ENCODE peak calls at places on chromosomes 4 and X, in four cellular contexts. L, U, M and S are unnamed samples.

GRCh38 chr4:38241541-38241940 is 281.3 kb downstream of the PTTG2 start:
- DNase-seq in L (no peak), U (no peak), M (no peak), S (no peak)

GRCh38 chrX:19672211-19672814 is 157.0 kb upstream of the MAP3K15 start:
- DNase-seq in L (no peak), U (no peak), M (no peak), S (no peak)

GRCh38 chr4:20305976-20306375 is 54.3 kb downstream of the SLIT2 start:
- DNase-seq in L (peak), U (peak), M (no peak), S (no peak)

GRCh38 chr4:31169851-31170250 is 449.7 kb downstream of the PCDH7 start:
- DNase-seq in L (no peak), U (no peak), M (no peak), S (no peak)

GRCh38 chr4:94228488-94229216 is 21.0 kb downstream of the SMARCAD1 start:
- DNase-seq in L (peak), U (no peak), M (no peak), S (no peak)

GRCh38 chrX:32524385-32524784 is 687.0 kb downstream of the DMD start:
- DNase-seq in L (no peak), U (no peak), M (no peak), S (no peak)

GRCh38 chrX:113473418-113473817 is 632.8 kb upstream of the AMOT start:
- DNase-seq in L (no peak), U (peak), M (no peak), S (no peak)

GRCh38 chr4:128663325-128663724 is 146.2 kb upstream of the JADE1 start:
- DNase-seq in L (no peak), U (no peak), M (no peak), S (no peak)

GRCh38 chr4:55444822-55445221 is 49.1 kb downstream of the TMEM165 start:
- DNase-seq in L (peak), U (peak), M (no peak), S (peak)

GRCh38 chr4:71069063-71069462 is 75.6 kb downstream of the DCK start:
- DNase-seq in L (no peak), U (no peak), M (no peak), S (no peak)

GRCh38 chrX:110317820-110318663 is at the start of gene AMMECR1:
- DNase-seq in L (peak), U (peak), M (peak), S (peak)

GRCh38 chrX:111035991-111036390 is 60.0 kb upstream of the PAK3 start:
- DNase-seq in L (no peak), U (no peak), M (no peak), S (no peak)

GRCh38 chrX:68369559-68369958 is 63.7 kb downstream of the OPHN1 start:
- DNase-seq in L (no peak), U (no peak), M (no peak), S (no peak)

GRCh38 chr4:98803287-98803677 is 125.7 kb downstream of the EIF4E start:
- DNase-seq in L (no peak), U (no peak), M (no peak), S (no peak)

GRCh38 chrX:97021680-97022079 is 138.0 kb downstream of the RPA4 start:
- DNase-seq in L (peak), U (no peak), M (no peak), S (peak)

GRCh38 chr4:129603241-129603931 is 507.4 kb downstream of the C4orf33 start:
- DNase-seq in L (no peak), U (no peak), M (no peak), S (no peak)

GRCh38 chrX:40966204-40966820 is 118.9 kb upstream of the USP9X start:
- DNase-seq in L (no peak), U (peak), M (no peak), S (no peak)

GRCh38 chr4:186772936-186773335 is 49.3 kb upstream of the FAT1 start:
- DNase-seq in L (peak), U (no peak), M (no peak), S (no peak)

GRCh38 chr4:139528377-139529005 is 27.5 kb downstream of the SETD7 start:
- DNase-seq in L (peak), U (peak), M (no peak), S (peak)

GRCh38 chr4:129455462-129455861 is 359.5 kb downstream of the C4orf33 start:
- DNase-seq in L (no peak), U (no peak), M (no peak), S (no peak)

GRCh38 chr4:113905301-113905700 is 74.1 kb downstream of the ARSJ start:
- DNase-seq in L (peak), U (peak), M (no peak), S (no peak)

GRCh38 chrX:38968344-38968743 is 167.1 kb downstream of the MID1IP1 start:
- DNase-seq in L (peak), U (peak), M (no peak), S (peak)

GRCh38 chr4:47528651-47529050 is 43.6 kb downstream of the ATP10D start:
- DNase-seq in L (peak), U (peak), M (no peak), S (peak)

GRCh38 chr4:83240379-83240875 is 44.2 kb downstream of the COQ2 start:
- DNase-seq in L (no peak), U (peak), M (no peak), S (no peak)

GRCh38 chr4:19382993-19383392 is 868.7 kb upstream of the SLIT2 start:
- DNase-seq in L (peak), U (peak), M (no peak), S (no peak)

GRCh38 chr4:15479089-15479912 is 9.6 kb downstream of the CC2D2A start:
- DNase-seq in L (peak), U (peak), M (peak), S (peak)

GRCh38 chr4:122658818-122659295 is 38.0 kb upstream of the IL21 start:
- DNase-seq in L (no peak), U (no peak), M (no peak), S (no peak)

GRCh38 chrX:74450803-74451449 is 29.6 kb downstream of the SLC16A2 start:
- DNase-seq in L (peak), U (peak), M (no peak), S (peak)

GRCh38 chrX:13533726-13534125 is 35.7 kb upstream of the EGFL6 start:
- DNase-seq in L (peak), U (peak), M (no peak), S (peak)

GRCh38 chrX:39728025-39728424 is 369.7 kb downstream of the BCOR start:
- DNase-seq in L (no peak), U (peak), M (no peak), S (no peak)

GRCh38 chr4:93658443-93658842 is 170.1 kb upstream of the ATOH1 start:
- DNase-seq in L (no peak), U (no peak), M (no peak), S (no peak)

GRCh38 chrX:17464196-17464595 is 89.2 kb downstream of the NHS start:
- DNase-seq in L (no peak), U (peak), M (no peak), S (peak)

GRCh38 chr4:41692717-41693345 is 55.7 kb downstream of the PHOX2B start:
- DNase-seq in L (peak), U (peak), M (peak), S (peak)

GRCh38 chr4:5995901-5996623 is 22.2 kb downstream of the C4orf50 start:
- DNase-seq in L (no peak), U (no peak), M (no peak), S (no peak)

GRCh38 chrX:55593756-55594257 is 29.4 kb upstream of the FOXR2 start:
- DNase-seq in L (no peak), U (no peak), M (no peak), S (no peak)

GRCh38 chr4:86269354-86269753 is 90.5 kb downstream of the MAPK10 start:
- DNase-seq in L (no peak), U (no peak), M (no peak), S (no peak)

GRCh38 chr4:86271057-86271456 is 88.8 kb downstream of the MAPK10 start:
- DNase-seq in L (no peak), U (no peak), M (no peak), S (no peak)

GRCh38 chr4:86280246-86280645 is 79.6 kb downstream of the MAPK10 start:
- DNase-seq in L (no peak), U (no peak), M (no peak), S (no peak)

GRCh38 chr4:86279247-86279960 is 80.4 kb downstream of the MAPK10 start:
- DNase-seq in L (no peak), U (no peak), M (no peak), S (no peak)

GRCh38 chr4:86274642-86275041 is 85.2 kb downstream of the MAPK10 start:
- DNase-seq in L (no peak), U (no peak), M (no peak), S (no peak)
- TF ChIP-seq CTCF in L (no peak), U (no peak), M (no peak), S (no peak)

DNA sequence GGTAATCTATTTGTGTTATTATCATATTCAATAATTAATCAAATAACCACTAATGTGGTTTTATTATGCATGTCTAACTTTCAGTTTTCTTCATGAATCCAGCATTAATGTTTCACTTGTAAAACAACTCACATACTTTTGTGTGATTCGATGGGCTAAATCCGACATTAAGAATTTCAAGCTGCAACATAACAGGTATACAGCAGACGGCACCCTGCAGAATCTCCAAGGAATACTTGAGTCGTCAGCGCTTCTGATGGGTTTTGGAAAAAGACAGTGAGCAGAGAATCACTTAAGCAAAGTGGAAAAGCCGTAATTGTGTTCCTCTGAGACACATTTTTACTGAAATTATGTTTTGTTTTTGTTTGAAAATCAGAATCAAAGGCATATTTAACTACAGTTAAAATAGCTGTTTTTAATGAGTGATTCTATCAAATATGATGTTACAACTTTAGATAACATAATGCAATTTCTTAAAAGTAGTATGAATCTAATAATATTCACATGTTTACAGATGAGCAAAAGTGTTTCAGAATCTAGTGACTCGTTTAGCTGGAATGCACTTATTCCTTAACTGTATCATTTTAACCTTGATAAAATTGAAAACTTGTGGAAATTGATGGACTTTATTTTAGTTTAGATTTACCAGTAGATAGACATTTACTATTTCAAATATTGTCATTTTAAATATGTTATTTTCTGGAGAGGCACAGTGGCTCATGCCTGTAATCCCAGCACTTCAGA is 514.8 kb downstream of the CCSER1 start:
- DNase-seq in L (no peak), U (no peak), M (no peak), S (no peak)
- TF ChIP-seq CTCF in L (no peak), U (no peak), M (no peak), S (no peak)

DNA sequence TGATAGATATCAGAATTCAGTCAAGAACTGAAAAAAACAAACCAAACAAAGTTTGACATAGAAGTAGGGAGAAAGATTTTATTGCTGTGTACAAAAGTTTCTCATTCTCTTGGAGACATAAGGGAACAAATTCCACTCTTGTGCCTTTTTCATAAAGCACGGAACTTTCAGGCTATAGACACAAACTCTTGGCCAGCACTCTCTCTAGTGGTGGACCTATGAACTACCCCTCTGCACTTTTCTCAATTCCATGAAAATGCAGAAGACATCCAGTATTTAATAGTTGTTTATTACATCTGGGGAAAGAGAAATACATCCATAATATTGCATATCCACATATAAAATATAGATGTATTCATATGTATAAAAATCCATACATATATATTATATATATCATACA is 291.6 kb upstream of the HS3ST1 start:
- DNase-seq in L (peak), U (no peak), M (peak), S (peak)
- TF ChIP-seq CTCF in L (peak), U (peak), M (peak), S (peak)

DNA sequence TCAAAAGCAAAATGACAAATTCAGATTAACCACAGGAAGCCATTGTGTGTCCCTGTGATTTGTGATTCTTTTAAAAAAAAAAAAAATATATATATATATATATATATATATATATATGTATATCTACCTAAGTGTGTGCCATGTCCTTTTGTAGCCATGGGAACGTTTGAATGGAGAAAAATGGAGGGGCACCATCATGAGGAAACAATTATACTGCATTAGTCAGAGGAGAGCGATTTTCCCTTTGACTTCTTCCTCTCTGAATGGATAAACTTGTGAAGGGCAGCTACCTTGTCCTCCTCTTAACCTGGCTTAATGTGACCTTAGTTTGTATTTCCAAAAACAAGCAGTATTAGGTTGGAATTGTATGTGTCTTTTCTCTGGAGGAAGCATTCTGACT is 23.3 kb upstream of the CBLL2 start:
- DNase-seq in L (no peak), U (no peak), M (no peak), S (no peak)
- TF ChIP-seq CTCF in L (no peak), U (no peak), M (no peak), S (no peak)

GRCh38 chr4:27315625-27316024 is 455.0 kb downstream of the STIM2 start:
- DNase-seq in L (no peak), U (no peak), M (no peak), S (no peak)

GRCh38 chr4:27316176-27316575 is 455.5 kb downstream of the STIM2 start:
- DNase-seq in L (no peak), U (no peak), M (no peak), S (no peak)

GRCh38 chr4:27318740-27319139 is 458.1 kb downstream of the STIM2 start:
- DNase-seq in L (peak), U (peak), M (peak), S (peak)
- TF ChIP-seq CTCF in L (peak), U (peak), M (no peak), S (peak)

DNA sequence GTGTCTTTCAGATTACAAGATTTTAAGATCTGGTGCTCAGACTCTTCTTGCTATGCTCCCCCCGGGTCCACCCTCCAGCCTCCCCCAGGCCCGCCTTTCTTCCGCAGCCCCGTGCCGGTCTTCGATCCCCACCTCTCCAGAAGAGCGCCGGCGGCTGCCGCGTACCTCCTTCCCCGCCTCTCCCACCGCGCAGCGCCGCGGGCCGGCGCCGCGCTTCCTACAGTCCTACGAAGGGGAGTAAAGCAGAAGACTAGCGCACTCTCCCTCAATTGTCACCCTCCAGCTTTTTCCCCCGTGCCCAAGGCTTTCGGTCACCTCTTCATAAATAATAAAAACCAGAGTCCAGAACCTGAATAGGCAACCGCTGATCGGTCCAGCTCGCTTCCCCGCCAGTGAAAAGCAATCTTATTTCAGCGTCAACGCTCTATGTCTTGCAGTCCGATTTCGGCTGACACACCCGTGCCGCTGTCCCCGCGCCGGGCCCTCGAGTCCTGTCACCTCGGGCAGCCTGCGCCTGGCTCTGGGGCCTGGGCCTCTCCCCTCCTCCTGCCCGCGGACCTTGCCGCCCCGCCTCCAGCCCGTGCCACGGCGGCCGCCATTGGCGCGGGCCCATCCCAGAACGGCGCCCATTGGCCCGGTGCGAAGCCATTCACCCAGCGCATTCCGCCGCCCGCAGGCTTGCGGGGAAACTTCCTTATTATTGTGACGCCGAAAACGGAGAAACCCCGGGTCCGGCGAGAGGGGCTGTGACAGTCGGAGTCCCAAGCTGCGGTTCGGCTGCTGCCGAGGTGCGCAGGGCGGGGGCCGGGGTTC is at the start of gene HERC3:
- DNase-seq in L (peak), U (peak), M (peak), S (peak)
- TF ChIP-seq CTCF in L (peak), U (peak), M (no peak), S (peak)

GRCh38 chr4:17763931-17764330 is 17.5 kb downstream of the FAM184B start:
- DNase-seq in L (no peak), U (no peak), M (no peak), S (no peak)

GRCh38 chr4:17760602-17761001 is 20.8 kb downstream of the FAM184B start:
- DNase-seq in L (no peak), U (no peak), M (no peak), S (no peak)

GRCh38 chr4:17761062-17761461 is 20.4 kb downstream of the FAM184B start:
- DNase-seq in L (no peak), U (no peak), M (no peak), S (no peak)

GRCh38 chr4:17763352-17763890 is 18.0 kb downstream of the FAM184B start:
- DNase-seq in L (no peak), U (no peak), M (no peak), S (no peak)

GRCh38 chr4:17762705-17763104 is 18.7 kb downstream of the FAM184B start:
- DNase-seq in L (peak), U (peak), M (no peak), S (peak)
- TF ChIP-seq CTCF in L (peak), U (peak), M (no peak), S (peak)

GRCh38 chr4:173014113-173014558 is 154.5 kb upstream of the GALNT7 start:
- DNase-seq in L (peak), U (no peak), M (peak), S (peak)
- TF ChIP-seq CTCF in L (peak), U (no peak), M (no peak), S (no peak)

DNA sequence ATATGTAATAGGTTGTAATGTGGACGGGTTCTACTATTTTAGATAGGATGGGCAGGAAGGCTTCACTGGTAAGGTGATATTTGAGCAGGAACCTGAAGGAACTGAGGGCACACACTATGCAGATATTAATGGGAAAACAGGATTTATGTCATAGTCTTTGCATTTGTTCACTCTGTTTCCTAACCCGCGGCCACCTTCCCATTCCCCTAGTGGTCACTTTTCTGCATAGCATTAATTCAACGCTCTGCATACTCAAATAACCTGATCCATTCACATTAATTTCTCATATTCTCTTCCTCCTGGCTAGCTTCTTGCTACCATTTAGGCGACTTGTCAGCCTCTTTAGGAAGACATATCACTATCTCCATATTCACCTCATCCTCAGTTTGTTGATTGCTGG is 61.5 kb downstream of the GSPT2 start:
- DNase-seq in L (no peak), U (no peak), M (no peak), S (no peak)
- TF ChIP-seq CTCF in L (peak), U (no peak), M (peak), S (peak)